ENCODE peak calls at places on chromosome 13, in ten cellular contexts. N, O, Y, U, W, F, G, C, P and S are unnamed samples.

GRCh38 chr13:95982144-95982543 is 71.1 kb downstream of the UGGT2 start:
- DNase-seq in Y (no peak), G (no peak), U (peak; percentile 1), W (no peak), F (no peak), O (no peak), P (no peak), N (no peak), C (no peak), S (no peak)

GRCh38 chr13:35566340-35566739 is 89.9 kb upstream of the MAB21L1 start:
- DNase-seq in G (no peak), C (no peak), Y (no peak), W (no peak), N (no peak), P (no peak), O (no peak), F (peak; percentile 7), U (no peak), S (no peak)

GRCh38 chr13:20387441-20387971 is 138.2 kb downstream of the CRYL1 start:
- DNase-seq in W (no peak), Y (no peak), O (no peak), G (no peak), F (no peak), U (no peak), N (no peak), C (no peak), P (peak; percentile 2), S (peak; percentile 27)

GRCh38 chr13:109148243-109148642 is 518.8 kb downstream of the MYO16 start:
- DNase-seq in P (peak; percentile 67), U (no peak), N (no peak), C (no peak), F (no peak), W (no peak), O (no peak), G (no peak), Y (no peak), S (no peak)

GRCh38 chr13:114269281-114269770 is 12.1 kb upstream of the UPF3A start:
- DNase-seq in G (no peak), N (no peak), O (no peak), W (no peak), U (no peak), C (no peak), Y (no peak), F (no peak), P (no peak), S (no peak)

GRCh38 chr13:40672310-40673060 is 6.0 kb upstream of the FOXO1 start:
- DNase-seq in W (no peak), C (no peak), P (peak; percentile 15), Y (no peak), F (peak; percentile 91), U (peak; percentile 59), G (no peak), O (no peak), N (peak; percentile 33), S (peak; percentile 60)

GRCh38 chr13:38979891-38980627 is 10.6 kb downstream of the STOML3 start:
- DNase-seq in C (peak; percentile 25), G (no peak), U (no peak), N (no peak), Y (no peak), P (no peak), F (no peak), W (peak; percentile 26), O (no peak), S (no peak)

GRCh38 chr13:51768976-51769375 is 35.0 kb downstream of the DHRS12 start:
- DNase-seq in W (no peak), N (no peak), C (no peak), F (no peak), G (no peak), P (no peak), U (no peak), O (no peak), Y (no peak), S (no peak)

GRCh38 chr13:42048323-42048624 is 174 bp upstream of the DGKH start:
- DNase-seq in P (no peak), N (no peak), G (no peak), O (no peak), C (no peak), U (no peak), F (no peak), Y (no peak), W (peak; percentile 6), S (no peak)

GRCh38 chr13:93689333-93689732 is 462.7 kb downstream of the GPC6 start:
- DNase-seq in Y (no peak), W (no peak), O (no peak), F (no peak), G (no peak), U (no peak), C (no peak), N (no peak), P (no peak), S (no peak)

GRCh38 chr13:82717249-82717648 is 1165.0 kb downstream of the SLITRK1 start:
- DNase-seq in W (no peak), Y (no peak), F (no peak), C (no peak), N (no peak), O (no peak), G (no peak), U (no peak), P (no peak), S (peak; percentile 67)

GRCh38 chr13:107456431-107456830 is 758.9 kb downstream of the LIG4 start:
- DNase-seq in G (no peak), P (no peak), N (no peak), W (no peak), Y (no peak), C (no peak), O (no peak), U (no peak), F (no peak), S (no peak)

GRCh38 chr13:97257800-97258799 is 36.0 kb downstream of the MBNL2 start:
- DNase-seq in O (no peak), U (no peak), G (peak; percentile 26), W (no peak), C (peak; percentile 75), Y (peak; percentile 48), N (peak; percentile 54), P (no peak), F (peak; percentile 54), S (peak; percentile 81)

GRCh38 chr13:46154136-46154854 is 27.7 kb downstream of the LCP1 start:
- DNase-seq in F (no peak), O (no peak), Y (no peak), G (no peak), U (peak; percentile 2), W (no peak), C (no peak), N (no peak), P (no peak), S (no peak)

GRCh38 chr13:31433201-31433600 is 233.4 kb downstream of the B3GLCT start:
- DNase-seq in N (no peak), F (peak; percentile 32), Y (no peak), O (no peak), C (no peak), P (no peak), U (no peak), G (no peak), W (no peak), S (no peak)

GRCh38 chr13:49954674-49955455 is 18.7 kb upstream of the SPRYD7 start:
- DNase-seq in U (no peak), F (no peak), N (no peak), W (no peak), Y (no peak), O (no peak), G (no peak), P (no peak), C (no peak), S (no peak)

GRCh38 chr13:46369506-46370268 is 17.4 kb downstream of the RUBCNL start:
- DNase-seq in G (no peak), F (no peak), N (no peak), Y (no peak), U (no peak), W (no peak), O (no peak), P (peak; percentile 43), C (no peak), S (peak; percentile 61)

GRCh38 chr13:94602467-94602866 is 810 bp downstream of the GPR180 start:
- DNase-seq in F (no peak), U (no peak), Y (no peak), P (no peak), N (no peak), G (no peak), C (no peak), O (no peak), W (no peak), S (no peak)

GRCh38 chr13:20193142-20193923 is 595 bp upstream of the GJB2 start:
- DNase-seq in F (no peak), C (no peak), Y (no peak), U (no peak), P (no peak), W (no peak), O (no peak), G (no peak), N (no peak), S (no peak)

GRCh38 chr13:42375663-42376062 is 103.7 kb downstream of the AKAP11 start:
- DNase-seq in O (no peak), W (no peak), F (no peak), N (no peak), Y (no peak), G (no peak), C (no peak), U (no peak), P (no peak), S (no peak)

GRCh38 chr13:107808388-107808787 is 406.9 kb downstream of the LIG4 start:
- DNase-seq in W (no peak), F (no peak), G (no peak), C (no peak), U (no peak), P (no peak), Y (no peak), N (no peak), O (no peak), S (no peak)

GRCh38 chr13:30125422-30126073 is 181.8 kb downstream of the KATNAL1 start:
- DNase-seq in G (no peak), P (peak; percentile 78), Y (peak; percentile 80), U (peak; percentile 12), C (peak; percentile 74), N (no peak), F (peak; percentile 77), W (peak; percentile 28), O (no peak), S (peak; percentile 81)

GRCh38 chr13:41505209-41505835 is 48.0 kb downstream of the RGCC start:
- DNase-seq in N (no peak), F (peak; percentile 57), C (no peak), Y (no peak), P (peak; percentile 91), O (no peak), U (no peak), G (no peak), W (no peak), S (peak; percentile 91)